ENCODE peak calls at places on chromosome 18, in six cellular contexts. A is lung, K is body of pancreas, R is A673, I is heart left ventricle, J is astrocyte of the spinal cord. Z is an unnamed sample.

GRCh38 chr18:5518899-5519371 is 24.9 kb downstream of the EPB41L3 start:
- DNase-seq in A (no peak), K (no peak), R (peak; percentile 18), I (no peak), J (peak; percentile 64), Z (no peak)

GRCh38 chr18:57533399-57533884 is 53.1 kb downstream of the FECH start:
- DNase-seq in A (no peak), K (no peak), R (no peak), I (no peak), J (no peak), Z (no peak)

GRCh38 chr18:68779169-68779568 is 18.7 kb upstream of the CCDC102B start:
- DNase-seq in A (no peak), K (no peak), R (peak; percentile 59), I (no peak), J (peak; percentile 17), Z (no peak)

GRCh38 chr18:63067939-63068338 is 251.6 kb downstream of the BCL2 start:
- DNase-seq in A (no peak), K (no peak), R (no peak), I (no peak), J (no peak), Z (no peak)

GRCh38 chr18:70523035-70523797 is 234.4 kb downstream of the SOCS6 start:
- DNase-seq in A (no peak), K (no peak), R (no peak), I (no peak), J (no peak), Z (no peak)

GRCh38 chr18:63586966-63587365 is at the start of gene SERPINB13:
- DNase-seq in A (no peak), K (no peak), R (no peak), I (no peak), J (no peak), Z (no peak)

GRCh38 chr18:11310476-11311086 is 161.2 kb upstream of the PIEZO2 start:
- DNase-seq in A (no peak), K (peak; percentile 52), R (peak; percentile 48), I (peak; percentile 39), J (peak; percentile 47), Z (peak; percentile 73)

GRCh38 chr18:9097349-9097748 is 5.2 kb upstream of the NDUFV2 start:
- DNase-seq in A (no peak), K (no peak), R (no peak), I (no peak), J (no peak), Z (no peak)

GRCh38 chr18:26317353-26317865 is 91.2 kb downstream of the TAF4B start:
- DNase-seq in A (no peak), K (no peak), R (no peak), I (no peak), J (no peak), Z (no peak)

GRCh38 chr18:27713727-27714080 is 463.2 kb downstream of the CDH2 start:
- DNase-seq in A (no peak), K (no peak), R (peak; percentile 79), I (no peak), J (peak; percentile 93), Z (no peak)

GRCh38 chr18:23990474-23991410 is 23.8 kb upstream of the TTC39C start:
- DNase-seq in A (no peak), K (no peak), R (no peak), I (no peak), J (peak; percentile 28), Z (no peak)

GRCh38 chr18:374735-375168 is 106.9 kb upstream of the THOC1 start:
- DNase-seq in A (no peak), K (peak; percentile 88), R (no peak), I (peak; percentile 33), J (peak; percentile 21), Z (no peak)

GRCh38 chr18:23986610-23987359 is 27.8 kb upstream of the TTC39C start:
- DNase-seq in A (no peak), K (no peak), R (no peak), I (no peak), J (no peak), Z (no peak)

GRCh38 chr18:23138470-23138869 is 3.2 kb downstream of the CABLES1 start:
- DNase-seq in A (peak; percentile 80), K (peak; percentile 76), R (no peak), I (peak; percentile 69), J (no peak), Z (no peak)

GRCh38 chr18:79834834-79835233 is 37.1 kb downstream of the KCNG2 start:
- DNase-seq in A (no peak), K (no peak), R (no peak), I (no peak), J (no peak), Z (no peak)

GRCh38 chr18:32378705-32379104 is 92.0 kb downstream of the GAREM1 start:
- DNase-seq in A (no peak), K (peak; percentile 84), R (no peak), I (peak; percentile 61), J (peak; percentile 38), Z (no peak)

GRCh38 chr18:8718401-8718913 is 13.1 kb downstream of the MTCL1 start:
- DNase-seq in A (no peak), K (no peak), R (no peak), I (no peak), J (no peak), Z (no peak)

GRCh38 chr18:23970161-23971153 is 44.1 kb upstream of the TTC39C start:
- DNase-seq in A (no peak), K (no peak), R (no peak), I (no peak), J (no peak), Z (no peak)

GRCh38 chr18:402129-402528 is 98.4 kb downstream of the COLEC12 start:
- DNase-seq in A (no peak), K (no peak), R (no peak), I (no peak), J (no peak), Z (no peak)

GRCh38 chr18:65721634-65722033 is 29.2 kb upstream of the CDH7 start:
- DNase-seq in A (no peak), K (no peak), R (peak; percentile 33), I (no peak), J (no peak), Z (no peak)

GRCh38 chr18:55406374-55407045 is 181.5 kb downstream of the TCF4 start:
- DNase-seq in A (no peak), K (no peak), R (no peak), I (no peak), J (peak; percentile 21), Z (no peak)

GRCh38 chr18:55407191-55407590 is 180.8 kb downstream of the TCF4 start:
- DNase-seq in A (no peak), K (no peak), R (no peak), I (no peak), J (no peak), Z (no peak)

GRCh38 chr18:55404811-55405654 is 183.0 kb downstream of the TCF4 start:
- DNase-seq in A (no peak), K (no peak), R (no peak), I (no peak), J (no peak), Z (no peak)

GRCh38 chr18:55404136-55404810 is 183.7 kb downstream of the TCF4 start:
- DNase-seq in A (no peak), K (no peak), R (no peak), I (no peak), J (no peak), Z (no peak)

DNA sequence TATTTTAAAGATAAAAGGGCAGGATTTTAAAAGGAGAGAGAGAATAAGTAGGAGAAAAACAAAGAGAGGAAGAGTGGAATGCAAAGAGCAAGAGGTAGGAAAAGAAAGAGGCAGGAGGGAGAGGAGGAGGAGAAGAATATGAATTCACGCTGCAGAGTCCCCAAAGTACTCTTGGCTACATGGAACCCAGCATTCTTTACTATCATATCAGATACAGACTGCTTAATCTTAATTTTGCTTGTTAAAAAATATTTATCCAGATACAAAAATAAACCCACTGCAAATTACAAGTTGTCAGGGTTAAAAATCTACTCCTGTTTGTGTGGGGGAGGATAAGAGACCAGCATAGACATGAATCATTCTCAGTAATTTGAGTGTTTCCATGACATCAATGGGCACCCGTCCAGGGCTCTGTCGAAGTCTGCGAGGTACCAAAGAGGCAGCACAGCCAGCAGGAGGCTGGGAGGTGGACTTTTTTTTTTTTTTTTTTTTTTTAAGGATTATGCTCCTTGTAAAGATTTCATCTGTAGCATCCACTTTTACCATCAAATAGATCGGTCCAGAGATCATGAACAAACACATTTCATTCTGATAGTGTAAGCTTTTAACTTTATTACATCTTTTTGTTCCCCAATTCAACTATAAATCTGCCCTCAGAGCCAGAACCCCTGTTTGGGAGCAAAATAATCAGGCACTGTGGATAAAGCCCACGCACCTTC is 182.2 kb downstream of the TCF4 start:
- DNase-seq in A (peak; percentile 66), K (peak; percentile 66), R (peak; percentile 97), I (peak; percentile 92), J (peak; percentile 95), Z (peak; percentile 62)
- TF ChIP-seq CTCF in A (no peak), K (no peak), R (no peak), I (no peak), J (peak; percentile 8), Z (no peak)

GRCh38 chr18:39571511-39571910 is 2005.9 kb upstream of the CELF4 start:
- DNase-seq in A (no peak), K (peak; percentile 10), R (peak; percentile 34), I (no peak), J (peak; percentile 22), Z (peak; percentile 27)
- TF ChIP-seq CTCF in A (no peak), K (peak; percentile 61), R (peak; percentile 46), I (peak; percentile 27), J (peak; percentile 37), Z (peak; percentile 44)

GRCh38 chr18:13137939-13138821 is 80.4 kb upstream of the LDLRAD4 start:
- DNase-seq in A (peak; percentile 85), K (peak; percentile 65), R (no peak), I (peak; percentile 73), J (no peak), Z (peak; percentile 72)

GRCh38 chr18:13137041-13137938 is 81.3 kb upstream of the LDLRAD4 start:
- DNase-seq in A (no peak), K (peak; percentile 39), R (no peak), I (no peak), J (peak; percentile 10), Z (peak; percentile 33)

GRCh38 chr18:13141209-13141608 is 77.4 kb upstream of the LDLRAD4 start:
- DNase-seq in A (no peak), K (no peak), R (no peak), I (no peak), J (no peak), Z (no peak)

GRCh38 chr18:13138822-13139139 is 79.8 kb upstream of the LDLRAD4 start:
- DNase-seq in A (no peak), K (no peak), R (no peak), I (no peak), J (no peak), Z (no peak)

DNA sequence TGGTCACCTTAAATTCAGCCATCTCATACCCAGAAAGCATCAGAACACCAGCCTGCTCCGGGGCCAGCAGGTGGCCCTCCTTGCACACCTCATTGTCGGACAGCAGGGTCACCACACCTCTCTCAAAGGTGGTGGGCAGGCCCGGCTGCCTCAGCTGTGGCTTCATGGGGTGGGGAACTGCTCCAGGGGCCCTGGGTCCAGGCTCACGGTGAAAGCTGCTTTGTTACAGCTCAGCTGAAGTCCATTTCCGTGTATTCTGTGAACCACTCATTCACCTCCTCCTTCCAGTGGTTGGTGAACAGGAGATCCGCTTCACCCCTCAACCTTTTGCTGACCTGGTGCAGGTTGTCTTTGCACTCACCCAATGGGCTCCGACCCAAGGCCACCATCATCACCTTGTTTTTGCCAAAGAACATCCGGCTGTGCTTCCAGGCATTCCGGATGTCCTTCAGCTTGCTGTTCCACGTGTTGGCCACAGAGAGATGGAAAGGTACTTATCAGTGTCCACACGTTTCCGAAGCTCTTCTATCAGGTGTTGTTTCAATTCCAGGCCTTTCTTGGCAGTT is 78.6 kb upstream of the LDLRAD4 start:
- DNase-seq in A (no peak), K (no peak), R (no peak), I (no peak), J (no peak), Z (peak; percentile 25)
- TF ChIP-seq CTCF in A (no peak), K (no peak), R (no peak), I (no peak), J (no peak), Z (no peak)

GRCh38 chr18:35939166-35939565 is 33.3 kb upstream of the RMP24 start:
- DNase-seq in A (peak; percentile 27), K (no peak), R (peak; percentile 18), I (no peak), J (no peak), Z (no peak)
- TF ChIP-seq CTCF in A (no peak), K (no peak), R (peak; percentile 43), I (no peak), J (peak; percentile 16), Z (no peak)